ENCODE peak calls at places on chromosomes 3 and 15, in six cellular contexts. Z is anterior cingulate cortex; G is T-helper 17 cell; Y is WTC11; W is CD8-positive, alpha-beta T cell; J is stimulated activated CD4-positive, alpha-beta T cell treated with anti-CD3 and anti-CD28 coated beads, Interleukin-2, amount 100 ng/mL, for 48 hours. A is an unnamed sample.

GRCh38 chr15:34665498-34666116 is 82.2 kb upstream of the GOLGA8B start:
- DNase-seq in Z (no peak), Y (no peak), J (no peak), G (no peak), W (no peak), A (no peak)

GRCh38 chr15:33043636-33044035 is 150.9 kb downstream of the FMN1 start:
- DNase-seq in J (no peak), G (no peak), Y (no peak), W (no peak), Z (no peak), A (no peak)

GRCh38 chr3:38313685-38314084 is 31.6 kb downstream of the SLC22A14 start:
- DNase-seq in J (no peak), W (no peak), Z (no peak), G (no peak), Y (no peak), A (no peak)

GRCh38 chr3:89488800-89489580 is 381.6 kb downstream of the EPHA3 start:
- DNase-seq in G (no peak), J (no peak), Z (no peak), W (no peak), Y (no peak), A (no peak)

GRCh38 chr15:48170981-48171380 is 7.1 kb downstream of the MYEF2 start:
- DNase-seq in Z (no peak), J (no peak), G (no peak), W (no peak), Y (no peak), A (no peak)

GRCh38 chr3:152438706-152439105 is 170.0 kb downstream of the MBNL1 start:
- DNase-seq in W (no peak), J (no peak), Z (no peak), G (no peak), Y (no peak), A (no peak)

GRCh38 chr3:41682996-41683395 is 278.9 kb downstream of the ULK4 start:
- DNase-seq in W (no peak), J (no peak), G (no peak), Y (no peak), Z (no peak), A (no peak)

GRCh38 chr3:98761656-98762229 is 1.4 kb upstream of the ST3GAL6 start:
- DNase-seq in Z (no peak), Y (no peak), J (no peak), W (no peak), G (no peak), A (no peak)

GRCh38 chr15:29262738-29263137 is 6.9 kb downstream of the NSMCE3 start:
- DNase-seq in G (no peak), J (no peak), Z (no peak), W (no peak), Y (no peak), A (no peak)

GRCh38 chr3:171187706-171188290 is 161.3 kb upstream of the SLC2A2 start:
- DNase-seq in J (no peak), Z (no peak), W (no peak), G (no peak), Y (no peak), A (peak)

GRCh38 chr15:42152196-42152920 is 4.1 kb downstream of the PLA2G4F start:
- DNase-seq in Y (no peak), G (no peak), J (no peak), W (no peak), Z (peak), A (peak)

GRCh38 chr3:21722768-21723167 is 28.2 kb downstream of the ZNF385D start:
- DNase-seq in G (no peak), J (no peak), W (no peak), Z (no peak), Y (no peak), A (no peak)

GRCh38 chr3:48388966-48389365 is 16.9 kb downstream of the FBXW12 start:
- DNase-seq in Z (no peak), W (no peak), G (no peak), J (no peak), Y (no peak), A (no peak)

GRCh38 chr3:123385499-123385898 is 63.4 kb downstream of the ADCY5 start:
- DNase-seq in G (no peak), J (no peak), Y (no peak), Z (no peak), W (no peak), A (no peak)

GRCh38 chr3:60812544-60812943 is 438.7 kb downstream of the FHIT start:
- DNase-seq in Z (no peak), J (no peak), G (no peak), Y (no peak), W (no peak), A (no peak)

GRCh38 chr15:63933522-63933921 is 99.8 kb upstream of the HERC1 start:
- DNase-seq in W (no peak), Z (no peak), Y (no peak), G (no peak), J (no peak), A (no peak)